ENCODE peak calls at places on chromosomes 12 and 14, in eight cellular contexts. E is fibroblast of lung; L is heart left ventricle; P is CD4-positive, CD25-positive, alpha-beta regulatory T cell; B is body of pancreas; G is mesendoderm; Q is Karpas-422; S is uterus. R is an unnamed sample. For H3K27me3, the result is how much of the 10 kb centered on the place peaks cover.

GRCh38 chr12:106918746-106919145 is 37.0 kb upstream of the TMEM263 start:
- DNase-seq in P (no peak), S (no peak), G (peak), L (no peak), E (peak), B (no peak), Q (peak), R (no peak)

GRCh38 chr12:111056618-111057521 is 136.5 kb upstream of the MYL2 start:
- DNase-seq in P (no peak), S (no peak), E (no peak), Q (no peak), G (peak), L (no peak), B (no peak), R (peak)

GRCh38 chr12:91423336-91424050 is 240.9 kb upstream of the DCN start:
- DNase-seq in E (no peak), Q (peak), B (no peak), G (no peak), P (no peak), S (no peak), L (no peak), R (no peak)

GRCh38 chr12:95215925-95216324 is 1.3 kb downstream of the FGD6 start:
- DNase-seq in L (no peak), E (peak), B (no peak), P (no peak), G (no peak), S (no peak), Q (peak), R (no peak)

GRCh38 chr14:35406811-35407630 is 2.5 kb upstream of the NFKBIA start:
- DNase-seq in P (no peak), B (peak), E (peak), S (no peak), L (no peak), G (peak), Q (peak), R (no peak)

GRCh38 chr14:22735096-22735495 is 31.4 kb upstream of the OXA1L start:
- DNase-seq in L (no peak), Q (no peak), E (no peak), P (no peak), G (no peak), B (no peak), S (no peak), R (no peak)

GRCh38 chr14:56295743-56296142 is 177.5 kb downstream of the PELI2 start:
- DNase-seq in L (no peak), P (no peak), S (no peak), E (no peak), Q (no peak), G (no peak), B (no peak), R (no peak)

GRCh38 chr14:25003537-25003936 is 46.4 kb downstream of the STXBP6 start:
- DNase-seq in L (peak), S (no peak), E (no peak), P (no peak), G (no peak), Q (no peak), B (no peak), R (no peak)

GRCh38 chr14:39099748-39100147 is 3.3 kb downstream of the SEC23A start:
- DNase-seq in S (no peak), L (no peak), E (no peak), P (no peak), G (no peak), B (no peak), Q (no peak), R (no peak)

GRCh38 chr12:92462049-92462448 is 240.7 kb upstream of the PLEKHG7 start:
- DNase-seq in E (no peak), L (no peak), S (no peak), G (no peak), B (no peak), P (no peak), Q (no peak), R (no peak)

GRCh38 chr12:89836026-89836425 is 127.4 kb upstream of the ATP2B1 start:
- DNase-seq in Q (no peak), E (no peak), P (no peak), L (no peak), G (peak), S (no peak), B (no peak), R (no peak)

GRCh38 chr14:30410986-30411385 is 148.0 kb upstream of the G2E3 start:
- DNase-seq in B (no peak), E (no peak), P (no peak), S (no peak), Q (no peak), L (no peak), G (no peak), R (no peak)

GRCh38 chr12:128337456-128338160 is 70.6 kb downstream of the TMEM132C start:
- DNase-seq in S (no peak), B (no peak), Q (no peak), E (no peak), P (no peak), L (no peak), G (peak), R (no peak)

DNA sequence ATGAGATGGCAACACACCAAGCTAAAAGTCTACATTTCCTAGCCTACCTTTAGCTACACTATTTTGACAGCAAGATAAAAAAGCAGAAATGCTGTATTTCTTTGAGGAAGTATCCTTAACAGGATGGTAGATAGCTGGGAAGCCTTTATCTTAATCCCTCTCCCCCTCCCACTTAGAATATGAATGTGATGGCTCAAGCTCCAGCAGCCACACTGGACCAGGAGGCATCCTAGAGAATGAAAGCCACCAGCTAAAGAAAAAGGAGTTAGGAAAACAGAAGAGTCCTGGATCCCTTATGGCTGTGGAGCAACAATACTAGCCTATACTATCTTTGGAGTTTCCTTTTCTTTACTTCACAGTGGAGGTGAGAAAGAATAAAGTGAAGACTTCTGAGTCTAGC is 15.1 kb downstream of the NAP1L1 start:
- DNase-seq in E (no peak), G (peak), Q (no peak), B (no peak), S (no peak), L (no peak), P (no peak), R (no peak)
- H3K27ac ChIP-seq in E (no peak), G (no peak), Q (no peak), B (no peak), S (no peak), L (no peak), P (no peak), R (no peak)

DNA sequence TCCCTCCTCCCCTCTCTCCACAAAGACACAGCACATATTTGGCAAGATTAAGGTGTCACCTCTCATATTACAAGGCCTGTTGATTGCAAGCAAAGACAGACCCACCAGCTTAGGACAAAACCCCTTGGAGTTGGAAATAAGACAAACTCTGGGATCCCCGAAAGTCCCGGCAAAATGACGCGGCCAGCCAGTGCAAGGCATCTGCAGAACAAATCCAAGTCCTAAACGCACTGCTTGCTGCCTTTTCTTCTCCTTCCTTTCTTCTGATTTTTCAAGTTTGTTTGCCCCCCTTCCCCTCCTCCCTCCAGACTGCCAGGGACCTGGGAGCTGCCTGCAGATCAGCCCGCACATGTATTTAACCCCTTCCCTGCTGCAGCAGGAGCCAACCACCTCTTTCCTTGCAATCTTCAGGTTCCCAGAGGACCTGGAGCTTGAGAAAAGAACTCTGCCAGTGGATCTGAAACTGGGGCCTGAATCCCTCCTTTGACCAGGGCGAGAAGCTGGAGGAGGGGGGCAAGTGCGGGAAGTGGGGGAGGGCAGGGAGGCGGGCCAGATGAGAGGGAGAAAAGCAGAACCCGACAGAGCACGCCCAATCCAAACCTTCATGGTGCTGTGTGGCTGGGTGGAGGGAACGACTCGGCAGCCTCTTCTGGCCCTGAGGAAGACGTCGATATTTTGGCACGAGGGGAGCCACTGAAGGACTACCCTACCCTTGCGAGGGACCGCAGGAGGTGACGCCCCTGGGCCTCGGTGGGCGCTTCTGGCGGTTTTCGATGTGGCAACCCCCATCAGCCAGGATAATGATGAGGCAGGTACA is 2.0 kb upstream of the NTF3 start:
- DNase-seq in G (peak), B (no peak), L (no peak), P (no peak), E (no peak), S (no peak), Q (no peak), R (no peak)
- H3K27me3 ChIP-seq in G (under half), B (under half), L (under half), P (under half), E (under half), S (under half), Q (under half), R (under half)

DNA sequence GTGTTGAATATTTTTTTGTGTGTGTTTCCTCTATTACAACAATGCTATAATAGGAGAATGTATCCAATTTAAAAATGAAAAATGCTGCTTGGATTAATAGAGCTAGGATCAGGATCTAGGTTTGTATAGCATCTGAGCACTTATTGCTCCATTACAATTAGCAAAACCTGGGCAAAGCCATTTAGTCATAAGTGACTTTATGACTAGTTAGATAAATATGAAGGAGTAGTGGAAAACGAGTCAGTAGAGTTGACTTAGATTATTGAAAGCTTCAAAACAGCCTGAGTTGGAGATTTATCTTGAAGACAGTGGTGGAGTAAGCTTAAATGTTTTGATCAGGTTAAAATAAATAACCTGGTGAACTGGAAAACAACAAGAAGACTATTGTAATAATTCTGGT is 2.8 kb downstream of the MED21 start:
- DNase-seq in S (no peak), G (no peak), P (no peak), L (no peak), E (no peak), Q (no peak), B (no peak), R (no peak)
- H3K4me3 ChIP-seq in S (no peak), G (no peak), P (peak), L (no peak), E (no peak), Q (no peak), B (no peak), R (no peak)

GRCh38 chr14:62329427-62329826 is 567.2 kb downstream of the SNAPC1 start:
- DNase-seq in P (no peak), E (peak), S (no peak), L (no peak), Q (no peak), G (no peak), B (no peak), R (no peak)
- H3K27ac ChIP-seq in P (no peak), E (no peak), S (no peak), L (no peak), Q (no peak), G (no peak), B (no peak), R (no peak)

GRCh38 chr12:54195080-54195479 is 6.3 kb upstream of the SMUG1 start:
- DNase-seq in P (no peak), G (no peak), S (no peak), E (no peak), Q (no peak), L (no peak), B (no peak), R (no peak)

GRCh38 chr12:54191550-54192022 is 2.8 kb upstream of the SMUG1 start:
- DNase-seq in Q (peak), E (peak), G (peak), L (peak), B (peak), S (peak), P (peak), R (peak)

GRCh38 chr12:54189198-54189539 is 384 bp upstream of the SMUG1 start:
- DNase-seq in P (no peak), G (no peak), L (no peak), E (no peak), Q (no peak), B (no peak), S (no peak), R (no peak)

GRCh38 chr12:54193437-54193836 is 4.7 kb upstream of the SMUG1 start:
- DNase-seq in E (no peak), G (no peak), P (no peak), S (no peak), L (no peak), B (no peak), Q (no peak), R (no peak)

GRCh38 chr12:54191126-54191525 is 2.3 kb upstream of the SMUG1 start:
- DNase-seq in P (no peak), S (no peak), L (no peak), Q (no peak), B (no peak), E (no peak), G (no peak), R (no peak)
- H3K27me3 ChIP-seq in P (under half), S (under half), L (under half), Q (under half), B (under half), E (under half), G (under half), R (under half)

GRCh38 chr12:54005531-54005852 is 3.3 kb upstream of the HOXC8 start:
- DNase-seq in S (no peak), E (no peak), P (no peak), Q (no peak), B (no peak), G (no peak), L (no peak), R (no peak)

GRCh38 chr12:54008260-54008552 is 579 bp upstream of the HOXC8 start:
- DNase-seq in G (no peak), S (no peak), L (no peak), E (no peak), P (no peak), B (no peak), Q (no peak), R (no peak)

GRCh38 chr12:54005853-54006699 is 2.7 kb upstream of the HOXC8 start:
- DNase-seq in Q (peak), L (peak), E (peak), P (peak), B (peak), G (peak), S (peak), R (peak)

GRCh38 chr12:54007538-54008259 is 1.1 kb upstream of the HOXC8 start:
- DNase-seq in S (no peak), L (no peak), Q (no peak), P (no peak), E (no peak), B (no peak), G (no peak), R (no peak)

GRCh38 chr12:54006700-54007220 is 2.0 kb upstream of the HOXC8 start:
- DNase-seq in L (no peak), Q (no peak), P (no peak), S (no peak), G (no peak), E (no peak), B (no peak), R (no peak)
- H3K4me3 ChIP-seq in L (peak), Q (peak), P (no peak), S (no peak), G (no peak), E (no peak), B (no peak), R (no peak)